ENCODE peak calls at places on chromosomes 12 and 14, in four cellular contexts. L is K562, A is GM12891, U is GM12878. J is an unnamed sample.

GRCh38 chr14:53375573-53375972 is 222.4 kb upstream of the DDHD1 start:
- DNase-seq in L (no peak), U (no peak), A (no peak), J (no peak)

GRCh38 chr14:104794099-104794498 is 1.4 kb downstream of the AKT1 start:
- DNase-seq in A (peak; percentile 76), U (no peak), L (peak; percentile 70), J (no peak)

GRCh38 chr14:64060648-64061096 is 207.9 kb downstream of the SYNE2 start:
- DNase-seq in L (peak; percentile 5), U (no peak), A (no peak), J (no peak)

GRCh38 chr12:7387289-7387688 is 56.7 kb downstream of the CD163L1 start:
- DNase-seq in A (no peak), L (no peak), U (no peak), J (no peak)

GRCh38 chr14:24673534-24674203 is 39.7 kb upstream of the GZMB start:
- DNase-seq in A (no peak), U (peak; percentile 71), L (no peak), J (no peak)

GRCh38 chr12:89622115-89622514 is 86.5 kb downstream of the ATP2B1 start:
- DNase-seq in L (no peak), U (no peak), A (no peak), J (no peak)

GRCh38 chr14:23432102-23432925 is 3.1 kb downstream of the MYH7 start:
- DNase-seq in A (no peak), L (no peak), U (no peak), J (no peak)

GRCh38 chr14:58639842-58640484 is 2.2 kb downstream of the DACT1 start:
- DNase-seq in L (no peak), A (no peak), U (peak; percentile 36), J (no peak)

GRCh38 chr14:77151245-77151644 is 9.7 kb upstream of the ZDHHC22 start:
- DNase-seq in U (no peak), L (peak; percentile 31), A (peak; percentile 37), J (no peak)

GRCh38 chr12:117049295-117049694 is 49.9 kb downstream of the TESC start:
- DNase-seq in U (no peak), A (no peak), L (peak; percentile 29), J (no peak)

GRCh38 chr12:100954118-100954517 is 159.5 kb downstream of the ANO4 start:
- DNase-seq in L (no peak), A (no peak), U (no peak), J (no peak)

GRCh38 chr14:31263485-31264133 is 56.0 kb upstream of the HECTD1 start:
- DNase-seq in U (no peak), A (no peak), L (no peak), J (no peak)

GRCh38 chr14:60092516-60092915 is 793 bp downstream of the PCNX4 start:
- DNase-seq in U (no peak), L (peak; percentile 8), A (no peak), J (peak; percentile 21)

GRCh38 chr14:41303506-41303905 is 303.2 kb upstream of the LRFN5 start:
- DNase-seq in A (no peak), L (no peak), U (no peak), J (no peak)

GRCh38 chr12:9378430-9378835 is 170.2 kb upstream of the PZP start:
- DNase-seq in A (no peak), L (peak; percentile 22), U (no peak), J (peak; percentile 70)

GRCh38 chr12:79397609-79398008 is 293.2 kb downstream of the PAWR start:
- DNase-seq in A (no peak), L (no peak), U (no peak), J (no peak)

GRCh38 chr14:63893701-63894458 is 41.1 kb downstream of the SYNE2 start:
- DNase-seq in L (no peak), U (no peak), A (no peak), J (no peak)

GRCh38 chr12:8081228-8081920 is 700 bp upstream of the NECAP1 start:
- DNase-seq in A (no peak), L (no peak), U (no peak), J (no peak)

GRCh38 chr12:41514050-41514449 is 325.9 kb downstream of the PDZRN4 start:
- DNase-seq in L (no peak), A (no peak), U (no peak), J (no peak)

GRCh38 chr12:67592228-67593011 is 56.1 kb upstream of the DYRK2 start:
- DNase-seq in U (peak; percentile 45), L (no peak), A (peak; percentile 4), J (no peak)

GRCh38 chr12:107277850-107278249 is 184.5 kb upstream of the CRY1 start:
- DNase-seq in A (no peak), U (no peak), L (no peak), J (peak; percentile 7)

GRCh38 chr12:94282675-94283074 is 134.3 kb downstream of the PLXNC1 start:
- DNase-seq in U (no peak), L (no peak), A (no peak), J (peak; percentile 59)

GRCh38 chr12:116087962-116088361 is 189.5 kb downstream of the MED13L start:
- DNase-seq in A (no peak), L (no peak), U (no peak), J (no peak)

GRCh38 chr14:38629412-38629811 is 373.5 kb upstream of the CLEC14A start:
- DNase-seq in L (no peak), A (no peak), U (no peak), J (no peak)

GRCh38 chr12:111458773-111459172 is 53.0 kb downstream of the SH2B3 start:
- DNase-seq in U (no peak), L (no peak), A (no peak), J (no peak)

GRCh38 chr14:58824106-58824505 is 186.3 kb downstream of the DACT1 start:
- DNase-seq in L (no peak), A (no peak), U (no peak), J (no peak)

GRCh38 chr12:52518574-52519469 is 1.4 kb downstream of the KRT5 start:
- DNase-seq in U (no peak), L (no peak), A (no peak), J (no peak)

GRCh38 chr12:123010681-123011080 is 30.2 kb downstream of the ARL6IP4 start:
- DNase-seq in U (no peak), L (no peak), A (no peak), J (no peak)
- TF ChIP-seq SPI1 in U (no peak), L (no peak), A (no peak), J (no peak)

DNA sequence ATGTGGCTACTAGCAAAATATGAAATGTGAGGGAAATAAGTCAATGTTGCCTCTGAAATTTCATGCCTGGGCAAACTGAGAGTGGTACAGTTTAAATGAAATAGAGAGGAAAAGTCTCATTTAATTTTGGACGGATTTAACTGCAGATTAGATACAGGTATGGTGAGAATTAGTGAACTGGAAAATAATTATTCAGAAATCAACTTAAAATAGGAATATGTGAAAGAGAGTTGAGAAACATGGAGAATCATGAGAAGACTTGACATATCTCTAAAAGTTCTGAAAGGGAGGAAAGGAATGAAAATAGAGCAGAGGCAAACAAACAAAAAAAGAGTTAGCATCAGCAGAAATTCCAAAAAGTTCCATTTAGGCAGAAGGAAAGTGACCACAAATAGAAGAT is 33.5 kb upstream of the BMAL2 start:
- DNase-seq in U (no peak), L (no peak), A (no peak), J (no peak)
- TF ChIP-seq SPI1 in U (no peak), L (no peak), A (no peak), J (no peak)

GRCh38 chr12:125070117-125070516 is 4.9 kb downstream of the AACS start:
- DNase-seq in L (no peak), A (no peak), U (no peak), J (no peak)

GRCh38 chr12:125070661-125071390 is 5.6 kb downstream of the AACS start:
- DNase-seq in L (no peak), U (no peak), A (no peak), J (no peak)

GRCh38 chr12:125072496-125072895 is 7.3 kb downstream of the AACS start:
- DNase-seq in A (no peak), U (no peak), L (no peak), J (no peak)

GRCh38 chr12:125069616-125070015 is 4.4 kb downstream of the AACS start:
- DNase-seq in U (no peak), A (no peak), L (no peak), J (no peak)

GRCh38 chr12:125071456-125071855 is 6.2 kb downstream of the AACS start:
- DNase-seq in L (no peak), A (no peak), U (no peak), J (no peak)
- TF ChIP-seq SPI1 in L (no peak), A (no peak), U (no peak), J (no peak)

GRCh38 chr12:130481392-130481879 is 143.7 kb downstream of the PIWIL1 start:
- DNase-seq in L (no peak), U (peak; percentile 47), A (no peak), J (no peak)

GRCh38 chr12:130480231-130480630 is 142.5 kb downstream of the PIWIL1 start:
- DNase-seq in L (no peak), A (no peak), U (no peak), J (no peak)

GRCh38 chr12:130482448-130482847 is 144.8 kb downstream of the PIWIL1 start:
- DNase-seq in A (no peak), L (no peak), U (no peak), J (no peak)

GRCh38 chr12:130479401-130480125 is 141.9 kb downstream of the PIWIL1 start:
- DNase-seq in U (no peak), A (no peak), L (no peak), J (no peak)

GRCh38 chr12:130480887-130481286 is 143.2 kb downstream of the PIWIL1 start:
- DNase-seq in L (no peak), A (no peak), U (no peak), J (no peak)
- TF ChIP-seq SPI1 in L (no peak), A (no peak), U (no peak), J (no peak)

J was measured in HL-60.